ENCODE peak calls at places on chromosomes 5 and 9, in ten cellular contexts. One of them, this sample, is unnamed.
A peak's percentile ranks its signal among the peaks of the same experiment; 100 is the strongest.

GRCh38 chr5:76678056-76678455 is 37.9 kb upstream of the F2R start:
- DNase-seq in posterior vena cava: no peak
- DNase-seq in T-helper 22 cell: no peak
- DNase-seq in Caki2: no peak
- DNase-seq in dermis blood vessel endothelial cell: no peak
- DNase-seq in caudate nucleus: no peak
- DNase-seq in CD8-positive, alpha-beta memory T cell: no peak
- DNase-seq in ecto neural progenitor cell: no peak
- DNase-seq in HFF-Myc: no peak
- DNase-seq in EL: no peak
- DNase-seq in this sample: no peak

GRCh38 chr5:83718195-83718825 is 2.3 kb downstream of the HAPLN1 start:
- DNase-seq in EL: peak; percentile 54
- DNase-seq in ecto neural progenitor cell: no peak
- DNase-seq in caudate nucleus: no peak
- DNase-seq in HFF-Myc: peak; percentile 35
- DNase-seq in dermis blood vessel endothelial cell: peak; percentile 83
- DNase-seq in CD8-positive, alpha-beta memory T cell: peak; percentile 6
- DNase-seq in Caki2: peak; percentile 63
- DNase-seq in posterior vena cava: no peak
- DNase-seq in T-helper 22 cell: no peak
- DNase-seq in this sample: peak; percentile 63

GRCh38 chr9:71678999-71679398 is 89.3 kb downstream of the CEMIP2 start:
- DNase-seq in Caki2: no peak
- DNase-seq in caudate nucleus: no peak
- DNase-seq in CD8-positive, alpha-beta memory T cell: no peak
- DNase-seq in HFF-Myc: no peak
- DNase-seq in posterior vena cava: no peak
- DNase-seq in ecto neural progenitor cell: no peak
- DNase-seq in EL: no peak
- DNase-seq in T-helper 22 cell: no peak
- DNase-seq in dermis blood vessel endothelial cell: no peak
- DNase-seq in this sample: no peak

GRCh38 chr9:123753669-123754307 is 176.1 kb downstream of the DENND1A start:
- DNase-seq in posterior vena cava: no peak
- DNase-seq in CD8-positive, alpha-beta memory T cell: no peak
- DNase-seq in caudate nucleus: no peak
- DNase-seq in HFF-Myc: no peak
- DNase-seq in ecto neural progenitor cell: no peak
- DNase-seq in dermis blood vessel endothelial cell: no peak
- DNase-seq in EL: peak; percentile 8
- DNase-seq in Caki2: peak; percentile 55
- DNase-seq in T-helper 22 cell: no peak
- DNase-seq in this sample: no peak

GRCh38 chr5:43997647-43998251 is 391.5 kb downstream of the FGF10 start:
- DNase-seq in posterior vena cava: no peak
- DNase-seq in CD8-positive, alpha-beta memory T cell: no peak
- DNase-seq in T-helper 22 cell: no peak
- DNase-seq in caudate nucleus: no peak
- DNase-seq in Caki2: peak; percentile 23
- DNase-seq in HFF-Myc: peak; percentile 6
- DNase-seq in dermis blood vessel endothelial cell: no peak
- DNase-seq in ecto neural progenitor cell: no peak
- DNase-seq in EL: no peak
- DNase-seq in this sample: no peak

GRCh38 chr5:160539431-160539830 is 117.8 kb downstream of the PTTG1 start:
- DNase-seq in caudate nucleus: no peak
- DNase-seq in T-helper 22 cell: no peak
- DNase-seq in CD8-positive, alpha-beta memory T cell: no peak
- DNase-seq in posterior vena cava: no peak
- DNase-seq in EL: no peak
- DNase-seq in Caki2: peak; percentile 51
- DNase-seq in dermis blood vessel endothelial cell: no peak
- DNase-seq in HFF-Myc: no peak
- DNase-seq in ecto neural progenitor cell: no peak
- DNase-seq in this sample: no peak

GRCh38 chr5:134958755-134959154 is 9.0 kb upstream of the CATSPER3 start:
- DNase-seq in CD8-positive, alpha-beta memory T cell: no peak
- DNase-seq in HFF-Myc: no peak
- DNase-seq in ecto neural progenitor cell: no peak
- DNase-seq in posterior vena cava: no peak
- DNase-seq in EL: no peak
- DNase-seq in T-helper 22 cell: no peak
- DNase-seq in dermis blood vessel endothelial cell: no peak
- DNase-seq in Caki2: no peak
- DNase-seq in caudate nucleus: no peak
- DNase-seq in this sample: no peak

GRCh38 chr9:97848582-97849237 is 4.3 kb upstream of the FOXE1 start:
- DNase-seq in Caki2: no peak
- DNase-seq in T-helper 22 cell: no peak
- DNase-seq in CD8-positive, alpha-beta memory T cell: peak; percentile 25
- DNase-seq in HFF-Myc: no peak
- DNase-seq in dermis blood vessel endothelial cell: no peak
- DNase-seq in posterior vena cava: peak; percentile 90
- DNase-seq in ecto neural progenitor cell: no peak
- DNase-seq in EL: peak; percentile 38
- DNase-seq in caudate nucleus: no peak
- DNase-seq in this sample: no peak

GRCh38 chr5:162565-163337 is 28.5 kb upstream of the LRRC14B start:
- DNase-seq in CD8-positive, alpha-beta memory T cell: no peak
- DNase-seq in Caki2: no peak
- DNase-seq in caudate nucleus: no peak
- DNase-seq in EL: no peak
- DNase-seq in ecto neural progenitor cell: no peak
- DNase-seq in posterior vena cava: peak; percentile 62
- DNase-seq in HFF-Myc: no peak
- DNase-seq in T-helper 22 cell: no peak
- DNase-seq in dermis blood vessel endothelial cell: no peak
- DNase-seq in this sample: no peak

GRCh38 chr5:57316798-57317327 is 143.0 kb downstream of the GPBP1 start:
- DNase-seq in ecto neural progenitor cell: no peak
- DNase-seq in dermis blood vessel endothelial cell: peak; percentile 78
- DNase-seq in EL: peak; percentile 86
- DNase-seq in T-helper 22 cell: no peak
- DNase-seq in posterior vena cava: no peak
- DNase-seq in caudate nucleus: no peak
- DNase-seq in CD8-positive, alpha-beta memory T cell: no peak
- DNase-seq in Caki2: peak; percentile 77
- DNase-seq in HFF-Myc: peak; percentile 87
- DNase-seq in this sample: no peak

GRCh38 chr5:5665225-5666075 is 243.0 kb downstream of the ICE1 start:
- DNase-seq in ecto neural progenitor cell: no peak
- DNase-seq in Caki2: peak; percentile 93
- DNase-seq in caudate nucleus: no peak
- DNase-seq in CD8-positive, alpha-beta memory T cell: no peak
- DNase-seq in HFF-Myc: no peak
- DNase-seq in EL: no peak
- DNase-seq in T-helper 22 cell: no peak
- DNase-seq in posterior vena cava: no peak
- DNase-seq in dermis blood vessel endothelial cell: no peak
- DNase-seq in this sample: no peak